ENCODE peak calls at places on chromosomes 4 and X, in four cellular contexts. One of them, this sample, is unnamed.

GRCh38 chr4:27913738-27914137 is 1053.1 kb downstream of the STIM2 start:
- DNase-seq in iPS-NIHi11: no peak
- DNase-seq in OCI-M1: no peak
- DNase-seq in NCI-H526 treated with DMSO at 0.1 percent for 48 hours: no peak
- DNase-seq in this sample: no peak

GRCh38 chr4:174157106-174157607 is 126.3 kb downstream of the FBXO8 start:
- DNase-seq in iPS-NIHi11: no peak
- DNase-seq in OCI-M1: peak
- DNase-seq in NCI-H526 treated with DMSO at 0.1 percent for 48 hours: no peak
- DNase-seq in this sample: no peak

GRCh38 chr4:112939901-112940300 is 109.6 kb upstream of the ANK2 start:
- DNase-seq in iPS-NIHi11: no peak
- DNase-seq in OCI-M1: no peak
- DNase-seq in NCI-H526 treated with DMSO at 0.1 percent for 48 hours: no peak
- DNase-seq in this sample: no peak

GRCh38 chr4:165464813-165465381 is 86.1 kb downstream of the CPE start:
- DNase-seq in iPS-NIHi11: peak
- DNase-seq in OCI-M1: peak
- DNase-seq in NCI-H526 treated with DMSO at 0.1 percent for 48 hours: peak
- DNase-seq in this sample: peak

GRCh38 chrX:44036336-44036735 is 63.1 kb upstream of the NDP start:
- DNase-seq in iPS-NIHi11: no peak
- DNase-seq in OCI-M1: no peak
- DNase-seq in NCI-H526 treated with DMSO at 0.1 percent for 48 hours: no peak
- DNase-seq in this sample: no peak

GRCh38 chr4:2842667-2843022 is 999 bp upstream of the ADD1 start:
- DNase-seq in iPS-NIHi11: no peak
- DNase-seq in OCI-M1: no peak
- DNase-seq in NCI-H526 treated with DMSO at 0.1 percent for 48 hours: no peak
- DNase-seq in this sample: no peak

GRCh38 chr4:5895287-5895686 is 2.4 kb upstream of the CRMP1 start:
- DNase-seq in iPS-NIHi11: no peak
- DNase-seq in OCI-M1: no peak
- DNase-seq in NCI-H526 treated with DMSO at 0.1 percent for 48 hours: no peak
- DNase-seq in this sample: no peak

GRCh38 chrX:155888139-155888538 is 7.0 kb downstream of the VAMP7 start:
- DNase-seq in iPS-NIHi11: no peak
- DNase-seq in OCI-M1: peak
- DNase-seq in NCI-H526 treated with DMSO at 0.1 percent for 48 hours: no peak
- DNase-seq in this sample: no peak

GRCh38 chrX:39883664-39884063 is 214.1 kb downstream of the BCOR start:
- DNase-seq in iPS-NIHi11: no peak
- DNase-seq in OCI-M1: no peak
- DNase-seq in NCI-H526 treated with DMSO at 0.1 percent for 48 hours: no peak
- DNase-seq in this sample: no peak

GRCh38 chr4:8101796-8102355 is 56.7 kb downstream of the ABLIM2 start:
- DNase-seq in iPS-NIHi11: no peak
- DNase-seq in OCI-M1: no peak
- DNase-seq in NCI-H526 treated with DMSO at 0.1 percent for 48 hours: no peak
- DNase-seq in this sample: no peak

GRCh38 chr4:4259484-4260100 is 11.6 kb upstream of the TMEM128 start:
- DNase-seq in iPS-NIHi11: peak
- DNase-seq in OCI-M1: peak
- DNase-seq in NCI-H526 treated with DMSO at 0.1 percent for 48 hours: no peak
- DNase-seq in this sample: no peak

GRCh38 chr4:169604131-169604900 is 8.1 kb downstream of the NEK1 start:
- DNase-seq in iPS-NIHi11: no peak
- DNase-seq in OCI-M1: peak
- DNase-seq in NCI-H526 treated with DMSO at 0.1 percent for 48 hours: no peak
- DNase-seq in this sample: no peak

GRCh38 chr4:184959309-184959708 is 59.0 kb upstream of the HELT start:
- DNase-seq in iPS-NIHi11: no peak
- DNase-seq in OCI-M1: no peak
- DNase-seq in NCI-H526 treated with DMSO at 0.1 percent for 48 hours: no peak
- DNase-seq in this sample: no peak

GRCh38 chr4:13891544-13891939 is 264.0 kb upstream of the BOD1L1 start:
- DNase-seq in iPS-NIHi11: no peak
- DNase-seq in OCI-M1: no peak
- DNase-seq in NCI-H526 treated with DMSO at 0.1 percent for 48 hours: no peak
- DNase-seq in this sample: no peak

GRCh38 chrX:136185409-136186022 is 38.2 kb downstream of the FHL1 start:
- DNase-seq in iPS-NIHi11: no peak
- DNase-seq in OCI-M1: no peak
- DNase-seq in NCI-H526 treated with DMSO at 0.1 percent for 48 hours: no peak
- DNase-seq in this sample: no peak

GRCh38 chr4:140081582-140082398 is 72.2 kb downstream of the MAML3 start:
- DNase-seq in iPS-NIHi11: no peak
- DNase-seq in OCI-M1: no peak
- DNase-seq in NCI-H526 treated with DMSO at 0.1 percent for 48 hours: no peak
- DNase-seq in this sample: no peak

GRCh38 chrX:79573760-79574159 is 206.6 kb upstream of the ITM2A start:
- DNase-seq in iPS-NIHi11: no peak
- DNase-seq in OCI-M1: no peak
- DNase-seq in NCI-H526 treated with DMSO at 0.1 percent for 48 hours: no peak
- DNase-seq in this sample: no peak

GRCh38 chr4:94451669-94452475 is at the start of gene PDLIM5:
- DNase-seq in iPS-NIHi11: peak
- DNase-seq in OCI-M1: peak
- DNase-seq in NCI-H526 treated with DMSO at 0.1 percent for 48 hours: peak
- DNase-seq in this sample: peak

GRCh38 chrX:12790878-12791252 is 347 bp upstream of the PRPS2 start:
- DNase-seq in iPS-NIHi11: no peak
- DNase-seq in OCI-M1: no peak
- DNase-seq in NCI-H526 treated with DMSO at 0.1 percent for 48 hours: no peak
- DNase-seq in this sample: no peak

GRCh38 chrX:131778269-131779218 is 234.7 kb downstream of the OR13H1 start:
- DNase-seq in iPS-NIHi11: no peak
- DNase-seq in OCI-M1: no peak
- DNase-seq in NCI-H526 treated with DMSO at 0.1 percent for 48 hours: no peak
- DNase-seq in this sample: peak

GRCh38 chrX:31435592-31435991 is 363.8 kb upstream of the FTHL17 start:
- DNase-seq in iPS-NIHi11: peak
- DNase-seq in OCI-M1: no peak
- DNase-seq in NCI-H526 treated with DMSO at 0.1 percent for 48 hours: no peak
- DNase-seq in this sample: no peak

GRCh38 chr4:10529891-10530786 is 72.9 kb upstream of the ZNF518B start:
- DNase-seq in iPS-NIHi11: no peak
- DNase-seq in OCI-M1: no peak
- DNase-seq in NCI-H526 treated with DMSO at 0.1 percent for 48 hours: no peak
- DNase-seq in this sample: no peak

GRCh38 chr4:123748806-123749205 is 352.2 kb downstream of the SPRY1 start:
- DNase-seq in iPS-NIHi11: no peak
- DNase-seq in OCI-M1: no peak
- DNase-seq in NCI-H526 treated with DMSO at 0.1 percent for 48 hours: no peak
- DNase-seq in this sample: no peak